ENCODE peak calls at places on chromosomes 11 and 22, in six cellular contexts. A is mammary epithelial cell, E is fibroblast of lung, Q is psoas muscle, P is GM23248, F is neuronal stem cell. J is an unnamed sample.

GRCh38 chr11:559020-559620 is 1.4 kb downstream of the LMNTD2 start:
- DNase-seq in A (no peak), E (no peak), Q (no peak), P (no peak), F (no peak), J (no peak)

GRCh38 chr11:14538271-14538925 is 18.2 kb upstream of the PSMA1 start:
- DNase-seq in A (no peak), E (no peak), Q (no peak), P (no peak), F (no peak), J (no peak)

GRCh38 chr11:108912587-108912986 is 247.7 kb downstream of the DDX10 start:
- DNase-seq in A (peak; percentile 23), E (no peak), Q (no peak), P (peak; percentile 66), F (no peak), J (no peak)

GRCh38 chr22:46748948-46749681 is 11.1 kb upstream of the CERK start:
- DNase-seq in A (no peak), E (peak; percentile 49), Q (no peak), P (peak; percentile 73), F (no peak), J (peak; percentile 61)

GRCh38 chr11:85027346-85027745 is 599.8 kb downstream of the DLG2 start:
- DNase-seq in A (no peak), E (no peak), Q (no peak), P (no peak), F (no peak), J (no peak)

GRCh38 chr22:17786435-17787158 is 12.3 kb upstream of the BID start:
- DNase-seq in A (peak; percentile 30), E (peak; percentile 34), Q (peak; percentile 91), P (peak; percentile 60), F (peak; percentile 71), J (no peak)

GRCh38 chr11:23021287-23021863 is 161.1 kb upstream of the CCDC179 start:
- DNase-seq in A (no peak), E (peak; percentile 50), Q (no peak), P (peak; percentile 57), F (peak; percentile 39), J (no peak)

GRCh38 chr11:47977651-47978050 is 2.7 kb upstream of the PTPRJ start:
- DNase-seq in A (no peak), E (peak; percentile 21), Q (no peak), P (no peak), F (no peak), J (no peak)

GRCh38 chr11:88555829-88556202 is 218.3 kb upstream of the CTSC start:
- DNase-seq in A (peak; percentile 43), E (peak; percentile 70), Q (no peak), P (peak; percentile 76), F (no peak), J (no peak)

GRCh38 chr11:123696183-123696582 is 41.8 kb upstream of the SCN3B start:
- DNase-seq in A (peak; percentile 25), E (no peak), Q (no peak), P (no peak), F (no peak), J (no peak)

GRCh38 chr11:103968685-103969084 is 67.8 kb upstream of the DDI1 start:
- DNase-seq in A (no peak), E (no peak), Q (no peak), P (no peak), F (no peak), J (no peak)

GRCh38 chr22:41976070-41976901 is 7.0 kb downstream of the SEPTIN3 start:
- DNase-seq in A (no peak), E (no peak), Q (peak; percentile 66), P (peak; percentile 42), F (no peak), J (peak; percentile 31)

GRCh38 chr11:110079726-110080125 is 13.5 kb upstream of the ZC3H12C start:
- DNase-seq in A (peak; percentile 49), E (no peak), Q (no peak), P (no peak), F (no peak), J (no peak)

GRCh38 chr11:113664069-113664980 is 41.8 kb downstream of the TMPRSS5 start:
- DNase-seq in A (peak; percentile 85), E (no peak), Q (no peak), P (peak; percentile 67), F (no peak), J (no peak)

GRCh38 chr11:44777537-44778199 is 50.9 kb downstream of the TSPAN18 start:
- DNase-seq in A (no peak), E (no peak), Q (no peak), P (no peak), F (no peak), J (no peak)

GRCh38 chr11:117000741-117001096 is 97.5 kb downstream of the SIK3 start:
- DNase-seq in A (peak; percentile 44), E (no peak), Q (no peak), P (peak; percentile 32), F (no peak), J (no peak)

GRCh38 chr11:121741316-121741715 is 288.5 kb upstream of the SORL1-AS1 start:
- DNase-seq in A (no peak), E (peak; percentile 67), Q (no peak), P (peak; percentile 11), F (no peak), J (no peak)

GRCh38 chr11:75388386-75389275 is 10.7 kb upstream of the RPS3 start:
- DNase-seq in A (peak; percentile 61), E (peak; percentile 86), Q (peak; percentile 76), P (peak; percentile 83), F (peak; percentile 76), J (peak; percentile 56)

GRCh38 chr11:1209371-1210057 is 13.4 kb upstream of the MUC5B start:
- DNase-seq in A (no peak), E (no peak), Q (peak; percentile 19), P (no peak), F (no peak), J (no peak)

GRCh38 chr11:62931501-62932278 is 10.5 kb upstream of the CHRM1 start:
- DNase-seq in A (peak; percentile 26), E (no peak), Q (no peak), P (peak; percentile 56), F (no peak), J (peak; percentile 93)

GRCh38 chr11:125443767-125444311 is 52.2 kb downstream of the FEZ1 start:
- DNase-seq in A (no peak), E (no peak), Q (no peak), P (no peak), F (peak; percentile 72), J (no peak)

GRCh38 chr11:106077609-106078517 is at the start of gene AASDHPPT:
- DNase-seq in A (peak; percentile 55), E (peak; percentile 64), Q (no peak), P (peak; percentile 70), F (no peak), J (peak; percentile 20)

GRCh38 chr22:41574847-41575381 is 14.1 kb downstream of the CSDC2 start:
- DNase-seq in A (no peak), E (peak; percentile 70), Q (peak; percentile 81), P (peak; percentile 35), F (no peak), J (no peak)

GRCh38 chr11:35548925-35549561 is 23.6 kb upstream of the PAMR1 start:
- DNase-seq in A (no peak), E (no peak), Q (no peak), P (peak; percentile 69), F (peak; percentile 88), J (no peak)

GRCh38 chr11:74347381-74347780 is 35.9 kb upstream of the P4HA3 start:
- DNase-seq in A (no peak), E (peak; percentile 16), Q (no peak), P (peak; percentile 49), F (no peak), J (peak; percentile 49)

GRCh38 chr11:66073669-66074068 is 3.6 kb downstream of the PACS1 start:
- DNase-seq in A (no peak), E (no peak), Q (no peak), P (no peak), F (no peak), J (no peak)

GRCh38 chr11:66069715-66070603 is at the start of gene PACS1:
- DNase-seq in A (peak; percentile 48), E (peak; percentile 70), Q (peak; percentile 86), P (peak; percentile 94), F (no peak), J (peak; percentile 77)

GRCh38 chr11:66071326-66071870 is 1.3 kb downstream of the PACS1 start:
- DNase-seq in A (peak; percentile 19), E (no peak), Q (no peak), P (peak; percentile 40), F (no peak), J (no peak)

GRCh38 chr11:66070604-66071325 is 693 bp downstream of the PACS1 start:
- DNase-seq in A (peak; percentile 54), E (peak; percentile 27), Q (peak; percentile 77), P (peak; percentile 84), F (no peak), J (peak; percentile 44)

DNA sequence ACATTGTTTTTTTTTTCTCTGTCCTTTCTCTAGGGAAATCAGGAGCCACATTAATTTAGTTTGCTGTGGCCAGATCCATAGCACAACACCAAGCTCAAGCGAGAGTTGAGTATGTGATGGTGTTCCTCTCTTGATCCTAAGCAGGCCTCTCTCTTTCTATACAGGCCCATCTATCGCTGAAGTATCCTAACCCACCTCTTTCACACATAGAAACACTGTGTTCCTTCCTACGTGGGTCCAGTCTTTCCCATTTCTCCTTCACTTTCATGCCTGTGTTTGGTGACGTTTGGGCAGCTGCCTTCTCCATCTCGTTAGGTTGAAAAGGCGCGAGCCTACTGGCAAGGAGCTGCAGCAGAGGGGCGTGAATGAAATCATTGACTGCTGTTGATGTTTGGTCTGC is 2.4 kb downstream of the PACS1 start:
- DNase-seq in A (no peak), E (no peak), Q (no peak), P (no peak), F (no peak), J (no peak)
- H3K36me3 ChIP-seq in A (peaks cover 16% of the 10 kb centered on the region), E (peaks cover 17% of the 10 kb centered on the region), Q (peaks cover 38% of the 10 kb centered on the region), P (peaks cover 24% of the 10 kb centered on the region), F (peaks cover 14% of the 10 kb centered on the region), J (peaks cover 25% of the 10 kb centered on the region)

GRCh38 chr22:29479417-29480261 is at the start of gene NEFH:
- DNase-seq in A (no peak), E (no peak), Q (no peak), P (no peak), F (no peak), J (no peak)
- H3K4me3 ChIP-seq in A (peak within 1 kb of the TSS; percentile 51), E (no peak within 1 kb of the TSS), Q (peak within 1 kb of the TSS; percentile 42), P (peak within 1 kb of the TSS; percentile 49), F (peak within 1 kb of the TSS; percentile 63), J (no peak within 1 kb of the TSS)

GRCh38 chr11:2549080-2549479 is 104.3 kb downstream of the KCNQ1 start:
- DNase-seq in A (no peak), E (no peak), Q (no peak), P (no peak), F (no peak), J (no peak)

GRCh38 chr11:2549491-2549875 is 104.7 kb downstream of the KCNQ1 start:
- DNase-seq in A (no peak), E (no peak), Q (peak; percentile 46), P (no peak), F (no peak), J (no peak)

GRCh38 chr11:2551131-2551530 is 106.3 kb downstream of the KCNQ1 start:
- DNase-seq in A (no peak), E (no peak), Q (no peak), P (no peak), F (no peak), J (no peak)

GRCh38 chr11:2549876-2550605 is 105.2 kb downstream of the KCNQ1 start:
- DNase-seq in A (no peak), E (no peak), Q (peak; percentile 38), P (no peak), F (no peak), J (no peak)

GRCh38 chr11:2550606-2550970 is 105.8 kb downstream of the KCNQ1 start:
- DNase-seq in A (no peak), E (no peak), Q (peak; percentile 33), P (no peak), F (no peak), J (no peak)
- H3K27me3 ChIP-seq in A (peaks cover 3% of the 10 kb centered on the region), E (peaks cover 6% of the 10 kb centered on the region), Q (no peaks in the 10 kb centered on the region), P (peaks cover 43% of the 10 kb centered on the region), F (no peaks in the 10 kb centered on the region), J (no peaks in the 10 kb centered on the region)

GRCh38 chr11:86575927-86576326 is 96.5 kb downstream of the ME3 start:
- DNase-seq in A (no peak), E (no peak), Q (no peak), P (no peak), F (no peak), J (no peak)
- H3K36me3 ChIP-seq in A (no peaks in the 10 kb centered on the region), E (no peaks in the 10 kb centered on the region), Q (no peaks in the 10 kb centered on the region), P (no peaks in the 10 kb centered on the region), F (no peaks in the 10 kb centered on the region), J (no peaks in the 10 kb centered on the region)